ENCODE peak calls at places on chromosome X, in five cellular contexts. K, B, Z, O and Y are unnamed samples.

GRCh38 chrX:17944833-17945497 is 83.9 kb upstream of the RAI2 start:
- DNase-seq in K (no peak), Z (peak; percentile 25), B (peak; percentile 57), O (no peak), Y (peak; percentile 1)

GRCh38 chrX:13164611-13165010 is 120.2 kb upstream of the FAM9C start:
- DNase-seq in B (peak; percentile 72), Z (no peak), O (no peak), K (peak; percentile 31), Y (no peak)

GRCh38 chrX:56233682-56234081 is 1.5 kb downstream of the KLF8 start:
- DNase-seq in Z (peak; percentile 51), O (no peak), B (peak; percentile 74), K (peak; percentile 84), Y (no peak)

GRCh38 chrX:70398899-70399298 is 24.2 kb upstream of the GDPD2 start:
- DNase-seq in O (no peak), Z (no peak), K (no peak), B (no peak), Y (peak; percentile 47)

GRCh38 chrX:69028006-69028760 is 137.1 kb downstream of the PJA1 start:
- DNase-seq in O (no peak), K (no peak), Z (no peak), B (no peak), Y (no peak)

GRCh38 chrX:56318076-56318475 is 85.9 kb downstream of the KLF8 start:
- DNase-seq in B (no peak), K (no peak), Z (no peak), O (no peak), Y (no peak)

GRCh38 chrX:1316527-1316926 is 20.1 kb upstream of the IL3RA start:
- DNase-seq in Z (peak; percentile 31), K (no peak), B (no peak), O (no peak), Y (no peak)

GRCh38 chrX:102976793-102977495 is 39.9 kb downstream of the RAB40AL start:
- DNase-seq in Z (no peak), B (no peak), K (no peak), O (no peak), Y (no peak)

GRCh38 chrX:48782795-48783194 is 3.6 kb upstream of the GATA1 start:
- DNase-seq in B (no peak), K (no peak), Z (no peak), O (no peak), Y (no peak)

GRCh38 chrX:75107863-75108509 is 48.1 kb downstream of the ABCB7 start:
- DNase-seq in Z (no peak), K (peak; percentile 34), B (peak; percentile 14), O (no peak), Y (no peak)

GRCh38 chrX:25015486-25016360 is at the start of gene ARX:
- DNase-seq in O (no peak), K (peak; percentile 94), B (peak; percentile 88), Z (peak; percentile 60), Y (peak; percentile 31)

GRCh38 chrX:52271212-52271611 is 86.5 kb downstream of the MAGED4 start:
- DNase-seq in Z (peak; percentile 2), B (peak; percentile 64), K (peak; percentile 67), O (no peak), Y (no peak)

GRCh38 chrX:120773801-120774200 is 101.9 kb downstream of the CT47B1 start:
- DNase-seq in K (no peak), O (no peak), B (no peak), Z (no peak), Y (no peak)

GRCh38 chrX:16771483-16772398 is 14.5 kb upstream of the TXLNG start:
- DNase-seq in B (peak; percentile 77), Z (peak; percentile 62), O (no peak), K (peak; percentile 83), Y (peak; percentile 57)

GRCh38 chrX:39850630-39851152 is 247.1 kb downstream of the BCOR start:
- DNase-seq in O (no peak), K (no peak), B (no peak), Z (no peak), Y (no peak)

GRCh38 chrX:140572724-140573123 is 67.9 kb upstream of the SOX3 start:
- DNase-seq in Z (peak; percentile 40), B (peak; percentile 64), O (no peak), K (peak; percentile 52), Y (no peak)

GRCh38 chrX:1661048-1661921 is 46.4 kb downstream of the ASMT start:
- DNase-seq in Z (peak; percentile 71), K (peak; percentile 98), O (peak; percentile 81), B (peak; percentile 96), Y (no peak)

GRCh38 chrX:72268601-72269365 is 8.3 kb downstream of the RPS4X start:
- DNase-seq in O (no peak), K (no peak), Z (no peak), B (no peak), Y (no peak)

GRCh38 chrX:42992199-42992943 is 214.4 kb upstream of the PPP1R2C start:
- DNase-seq in B (peak; percentile 53), Z (no peak), K (no peak), O (no peak), Y (peak; percentile 70)

GRCh38 chrX:13698432-13698831 is 9.5 kb downstream of the RAB9A start:
- DNase-seq in B (no peak), K (no peak), Z (no peak), O (no peak), Y (no peak)

GRCh38 chrX:135543924-135544323 is 23.5 kb downstream of the INTS6L start:
- DNase-seq in K (peak; percentile 31), Z (peak; percentile 65), B (peak; percentile 73), O (peak; percentile 1), Y (no peak)

GRCh38 chrX:118216086-118216485 is 99.5 kb upstream of the KLHL13 start:
- DNase-seq in K (no peak), B (no peak), Z (no peak), O (no peak), Y (peak; percentile 86)

GRCh38 chrX:45295587-45295986 is 94.9 kb upstream of the DIPK2B start:
- DNase-seq in Z (peak; percentile 75), K (no peak), O (no peak), B (no peak), Y (peak; percentile 74)

GRCh38 chrX:78123190-78123589 is 16.3 kb downstream of the TAF9B start:
- DNase-seq in B (no peak), Z (no peak), O (no peak), K (no peak), Y (no peak)

GRCh38 chrX:13131511-13132137 is 87.2 kb upstream of the FAM9C start:
- DNase-seq in K (peak; percentile 36), B (peak; percentile 7), O (no peak), Z (no peak), Y (no peak)